ENCODE peak calls at places on chromosomes 13 and 19, in six cellular contexts. V is fibroblast of lung, T is GM12878, W is GM23248, U is neural progenitor cell, I is mesenchymal stem cell. K is an unnamed sample.

GRCh38 chr13:88248393-88248792 is 577.2 kb downstream of the SLITRK5 start:
- DNase-seq in U (peak; percentile 38), W (no peak), I (no peak), T (no peak), V (no peak), K (no peak)

GRCh38 chr19:47765522-47766358 is 12.8 kb upstream of the SELENOW start:
- DNase-seq in W (peak; percentile 72), V (peak; percentile 51), U (peak; percentile 78), I (peak; percentile 72), T (no peak), K (peak; percentile 73)

GRCh38 chr19:46015961-46016425 is 6.9 kb downstream of the PGLYRP1 start:
- DNase-seq in V (no peak), T (no peak), I (no peak), U (peak; percentile 68), W (peak; percentile 30), K (peak; percentile 23)

GRCh38 chr13:23987331-23987730 is 90.0 kb upstream of the C1QTNF9B start:
- DNase-seq in I (peak; percentile 17), U (no peak), V (peak; percentile 86), T (no peak), W (peak; percentile 62), K (peak; percentile 47)

GRCh38 chr19:55384576-55385235 is 614 bp upstream of the TMEM238 start:
- DNase-seq in W (peak; percentile 31), T (no peak), I (no peak), V (no peak), U (no peak), K (no peak)

GRCh38 chr13:73168226-73168992 is 109.6 kb downstream of the KLF5 start:
- DNase-seq in W (peak; percentile 59), V (no peak), U (no peak), T (no peak), I (peak; percentile 24), K (peak; percentile 14)

GRCh38 chr13:40189885-40190655 is 476.4 kb downstream of the FOXO1 start:
- DNase-seq in W (peak; percentile 52), T (no peak), V (peak; percentile 24), I (no peak), U (peak; percentile 75), K (no peak)

GRCh38 chr19:10769533-10770491 is 51.9 kb downstream of the DNM2 start:
- DNase-seq in U (peak; percentile 50), W (peak; percentile 49), V (peak; percentile 34), I (peak; percentile 75), T (no peak), K (peak; percentile 28)

GRCh38 chr13:42155251-42155650 is 106.8 kb downstream of the DGKH start:
- DNase-seq in I (no peak), W (no peak), V (no peak), U (no peak), T (no peak), K (no peak)

GRCh38 chr13:42152495-42152894 is 104.0 kb downstream of the DGKH start:
- DNase-seq in U (no peak), T (no peak), V (no peak), I (no peak), W (no peak), K (no peak)

GRCh38 chr13:42151781-42152180 is 103.3 kb downstream of the DGKH start:
- DNase-seq in U (no peak), W (no peak), T (no peak), I (no peak), V (no peak), K (no peak)

GRCh38 chr13:42148538-42148937 is 100.1 kb downstream of the DGKH start:
- DNase-seq in T (no peak), I (no peak), W (no peak), V (no peak), U (no peak), K (no peak)

GRCh38 chr13:42153371-42153770 is 104.9 kb downstream of the DGKH start:
- DNase-seq in U (no peak), V (no peak), I (no peak), T (no peak), W (no peak), K (no peak)
- H3K4me1 ChIP-seq in U (peaks cover 6% of the 10 kb centered on the region), V (no peaks in the 10 kb centered on the region), I (peaks cover 1% of the 10 kb centered on the region), T (no peaks in the 10 kb centered on the region), W (peaks cover 7% of the 10 kb centered on the region), K (no peaks in the 10 kb centered on the region)

GRCh38 chr19:1999856-2000515 is 15.5 kb downstream of the BTBD2 start:
- DNase-seq in V (no peak), W (no peak), U (no peak), I (no peak), T (no peak), K (no peak)
- H3K4me3 ChIP-seq in V (no peak overlapping the region), W (no peak overlapping the region), U (no peak overlapping the region), I (no peak overlapping the region), T (no peak overlapping the region), K (no peak overlapping the region)

GRCh38 chr19:49140951-49141350 is 14.2 kb downstream of the HRC start:
- DNase-seq in V (no peak), U (no peak), W (no peak), T (no peak), I (no peak), K (no peak)
- H3K9ac ChIP-seq in V (no peak overlapping the region), U (no peak overlapping the region), W (no peak overlapping the region), T (no peak overlapping the region), I (no peak overlapping the region), K (no peak overlapping the region)

GRCh38 chr13:30847697-30848307 is 58.3 kb upstream of the MEDAG start:
- DNase-seq in U (no peak), I (peak; percentile 100), T (peak; percentile 40), V (peak; percentile 100), W (peak; percentile 99), K (peak; percentile 95)

GRCh38 chr13:30845297-30846214 is 60.5 kb upstream of the MEDAG start:
- DNase-seq in I (peak; percentile 97), W (no peak), T (no peak), U (no peak), V (no peak), K (no peak)

GRCh38 chr13:30846844-30847243 is 59.2 kb upstream of the MEDAG start:
- DNase-seq in V (no peak), U (no peak), I (peak; percentile 84), W (no peak), T (no peak), K (no peak)

GRCh38 chr13:30844548-30845296 is 61.3 kb upstream of the MEDAG start:
- DNase-seq in T (no peak), W (no peak), I (peak; percentile 74), V (peak; percentile 26), U (no peak), K (no peak)

GRCh38 chr13:30846311-30846710 is 59.8 kb upstream of the MEDAG start:
- DNase-seq in I (peak; percentile 88), U (no peak), W (peak; percentile 79), T (no peak), V (no peak), K (peak; percentile 43)
- H3K4me1 ChIP-seq in I (peaks cover 29% of the 10 kb centered on the region), U (no peaks in the 10 kb centered on the region), W (peaks cover 40% of the 10 kb centered on the region), T (peaks cover 11% of the 10 kb centered on the region), V (peaks cover 6% of the 10 kb centered on the region), K (peaks cover 25% of the 10 kb centered on the region)

GRCh38 chr13:76994281-76994680 is 2.4 kb downstream of the CLN5 start:
- DNase-seq in U (no peak), W (peak; percentile 51), I (no peak), V (no peak), T (no peak), K (peak; percentile 16)

GRCh38 chr13:76993473-76993872 is 1.6 kb downstream of the CLN5 start:
- DNase-seq in T (no peak), I (no peak), U (no peak), W (no peak), V (no peak), K (no peak)

GRCh38 chr13:76992548-76993001 is 694 bp downstream of the CLN5 start:
- DNase-seq in T (no peak), W (peak; percentile 65), U (peak; percentile 60), I (peak; percentile 75), V (peak; percentile 32), K (peak; percentile 60)

GRCh38 chr13:76991796-76992547 is at the start of gene CLN5:
- DNase-seq in T (peak; percentile 72), U (peak; percentile 94), W (peak; percentile 98), I (peak; percentile 93), V (peak; percentile 92), K (peak; percentile 97)

GRCh38 chr13:76993021-76993420 is 1.1 kb downstream of the CLN5 start:
- DNase-seq in U (no peak), V (no peak), I (peak; percentile 56), W (peak; percentile 86), T (no peak), K (peak; percentile 65)
- H3K4me3 ChIP-seq in U (peak overlapping the region; percentile 83), V (peak overlapping the region; percentile 78), I (peak overlapping the region; percentile 96), W (peak overlapping the region; percentile 87), T (peak overlapping the region; percentile 90), K (peak overlapping the region; percentile 94)

DNA sequence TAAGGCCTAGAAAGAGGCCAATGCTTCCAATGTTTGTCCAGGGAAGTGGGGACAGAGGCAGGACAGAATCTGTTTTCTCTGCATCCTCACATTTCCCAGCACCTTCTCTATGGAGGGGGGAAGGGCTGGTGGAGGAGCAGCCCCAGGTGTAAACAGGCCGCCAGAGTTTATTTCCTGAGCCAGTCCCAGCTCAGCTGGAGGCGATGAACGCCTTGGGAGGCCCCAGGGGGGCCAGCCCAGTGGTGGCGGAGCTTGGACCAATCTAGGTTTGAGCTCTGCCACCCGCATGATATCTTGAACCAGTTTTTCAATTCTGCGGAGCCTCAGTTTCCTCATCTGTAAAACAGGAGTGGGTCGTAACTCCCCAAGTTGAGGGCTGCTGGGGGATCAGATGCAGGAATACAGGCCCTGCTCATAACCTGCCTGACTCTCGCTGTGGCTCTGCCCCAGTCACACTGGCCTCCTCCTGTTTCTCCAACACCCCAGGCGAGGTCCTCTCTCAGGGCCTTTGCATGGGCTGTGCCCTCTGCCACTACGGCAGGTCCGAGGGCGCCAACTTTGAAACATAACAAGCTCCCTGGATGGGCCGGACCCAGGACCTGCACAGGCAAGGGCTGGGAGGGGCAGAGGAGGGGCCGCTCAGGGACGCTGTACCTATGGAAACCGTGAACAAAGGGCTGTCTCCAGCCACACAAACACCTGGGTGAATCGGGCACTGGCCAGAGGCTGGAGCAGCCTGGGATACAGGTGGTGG is 1.1 kb downstream of the TNFAIP8L1 start:
- DNase-seq in T (no peak), V (no peak), W (no peak), I (no peak), U (no peak), K (no peak)
- H3K9ac ChIP-seq in T (peak overlapping the region; percentile 74), V (no peak overlapping the region), W (no peak overlapping the region), I (peak overlapping the region; percentile 50), U (no peak overlapping the region), K (no peak overlapping the region)

GRCh38 chr19:2977001-2977685 is at the start of gene TLE6:
- DNase-seq in W (peak; percentile 97), I (peak; percentile 93), V (peak; percentile 91), U (peak; percentile 98), T (peak; percentile 87), K (peak; percentile 97)

GRCh38 chr19:2974342-2974932 is 2.9 kb upstream of the TLE6 start:
- DNase-seq in T (no peak), W (peak; percentile 21), V (no peak), U (peak; percentile 36), I (peak; percentile 48), K (peak; percentile 25)

GRCh38 chr19:2978467-2978767 is 1.1 kb downstream of the TLE6 start:
- DNase-seq in I (no peak), T (no peak), V (no peak), W (no peak), U (no peak), K (no peak)

GRCh38 chr19:2976609-2977000 is 759 bp upstream of the TLE6 start:
- DNase-seq in I (peak; percentile 23), T (no peak), V (no peak), W (peak; percentile 17), U (peak; percentile 38), K (peak; percentile 4)

GRCh38 chr19:2977686-2978466 is 512 bp downstream of the TLE6 start:
- DNase-seq in I (peak; percentile 18), T (no peak), U (peak; percentile 23), W (no peak), V (no peak), K (no peak)
- H3K4me1 ChIP-seq in I (peaks cover 30% of the 10 kb centered on the region), T (peaks cover 11% of the 10 kb centered on the region), U (peaks cover 15% of the 10 kb centered on the region), W (peaks cover 8% of the 10 kb centered on the region), V (peaks cover 9% of the 10 kb centered on the region), K (peaks cover 38% of the 10 kb centered on the region)